ENCODE peak calls at places on chromosome 12, in four cellular contexts. S is non-pigmented ciliary epithelial cell; X is activated naive CD4-positive, alpha-beta T cell treated with anti-CD3 and anti-CD28 coated beads, Interleukin-2, amount 10 ng/mL, durations not matched to agents 7 days and 5 days; O is activated CD8-positive, alpha-beta memory T cell treated with anti-CD3 and anti-CD28 coated beads for 4 hours. U is an unnamed sample.

GRCh38 chr12:3492868-3493224 is 1.8 kb downstream of the PRMT8 start:
- DNase-seq in S (no peak), X (no peak), O (no peak), U (no peak)

GRCh38 chr12:111645433-111645832 is 40.3 kb downstream of the BRAP start:
- DNase-seq in S (peak), X (no peak), O (no peak), U (no peak)

GRCh38 chr12:112199136-112199535 is 73.8 kb downstream of the TRAFD1 start:
- DNase-seq in S (no peak), X (no peak), O (no peak), U (no peak)

GRCh38 chr12:71223139-71223538 is 65.3 kb upstream of the TSPAN8 start:
- DNase-seq in S (no peak), X (no peak), O (no peak), U (no peak)

GRCh38 chr12:1939745-1940607 is 21.5 kb upstream of the CACNA2D4 start:
- DNase-seq in S (peak), X (peak), O (peak), U (peak)

GRCh38 chr12:45644521-45644920 is 85.0 kb upstream of the ARID2 start:
- DNase-seq in S (no peak), X (peak), O (no peak), U (no peak)

GRCh38 chr12:53380797-53381738 is 1.1 kb downstream of the SP1 start:
- DNase-seq in S (no peak), X (no peak), O (no peak), U (no peak)

GRCh38 chr12:128920468-128920867 is 67.2 kb downstream of the GLT1D1 start:
- DNase-seq in S (no peak), X (no peak), O (no peak), U (no peak)

GRCh38 chr12:56266634-56267442 is at the start of gene COQ10A:
- DNase-seq in S (peak), X (peak), O (peak), U (peak)

GRCh38 chr12:46395308-46395707 is 22.7 kb upstream of the SLC38A2 start:
- DNase-seq in S (no peak), X (no peak), O (no peak), U (no peak)

GRCh38 chr12:125540580-125541204 is 475.5 kb downstream of the AACS start:
- DNase-seq in S (no peak), X (no peak), O (no peak), U (no peak)

GRCh38 chr12:51922762-51923505 is 15.6 kb downstream of the ACVRL1 start:
- DNase-seq in S (no peak), X (no peak), O (no peak), U (no peak)

GRCh38 chr12:112858776-112859175 is 48.0 kb upstream of the OAS1 start:
- DNase-seq in S (no peak), X (no peak), O (no peak), U (no peak)

GRCh38 chr12:58387199-58387598 is 445.8 kb downstream of the ATP23 start:
- DNase-seq in S (peak), X (no peak), O (no peak), U (no peak)

GRCh38 chr12:60930146-60930545 is 1330.1 kb upstream of the USP15 start:
- DNase-seq in S (no peak), X (no peak), O (no peak), U (no peak)

GRCh38 chr12:116881325-116881866 is at the start of gene HRK:
- DNase-seq in S (no peak), X (no peak), O (no peak), U (no peak)

GRCh38 chr12:41419151-41419893 is 231.2 kb downstream of the PDZRN4 start:
- DNase-seq in S (no peak), X (no peak), O (no peak), U (peak)

GRCh38 chr12:19030603-19031002 is 98.9 kb upstream of the PLEKHA5 start:
- DNase-seq in S (no peak), X (no peak), O (no peak), U (no peak)

GRCh38 chr12:106663385-106663784 is 80.6 kb downstream of the RFX4 start:
- DNase-seq in S (no peak), X (no peak), O (no peak), U (no peak)

GRCh38 chr12:121769831-121770301 is 23.6 kb downstream of the RHOF start:
- DNase-seq in S (no peak), X (no peak), O (no peak), U (no peak)

GRCh38 chr12:125341422-125341821 is 276.2 kb downstream of the AACS start:
- DNase-seq in S (no peak), X (no peak), O (no peak), U (no peak)

GRCh38 chr12:86154620-86155019 is 101.6 kb downstream of the MGAT4C start:
- DNase-seq in S (no peak), X (no peak), O (no peak), U (no peak)

GRCh38 chr12:102757154-102757873 is 159.7 kb downstream of the PAH start:
- DNase-seq in S (no peak), X (no peak), O (no peak), U (no peak)

GRCh38 chr12:68833508-68833907 is 25.5 kb downstream of the MDM2 start:
- DNase-seq in S (no peak), X (no peak), O (no peak), U (no peak)

GRCh38 chr12:28051516-28052456 is 79.3 kb upstream of the PTHLH start:
- DNase-seq in S (no peak), X (no peak), O (no peak), U (no peak)

GRCh38 chr12:69821441-69822204 is 3.4 kb upstream of the MYRFL start:
- DNase-seq in S (peak), X (no peak), O (no peak), U (no peak)

GRCh38 chr12:93231938-93232337 is 145.8 kb upstream of the NUDT4 start:
- DNase-seq in S (no peak), X (no peak), O (no peak), U (no peak)

GRCh38 chr12:102421801-102422583 is 58.4 kb downstream of the IGF1 start:
- DNase-seq in S (no peak), X (no peak), O (no peak), U (no peak)

GRCh38 chr12:6364037-6364360 is 11.4 kb downstream of the SCNN1A start:
- DNase-seq in S (no peak), X (peak), O (no peak), U (no peak)

GRCh38 chr12:24719293-24719721 is 229.6 kb downstream of the BCAT1 start:
- DNase-seq in S (no peak), X (no peak), O (peak), U (no peak)

GRCh38 chr12:80622271-80622670 is 85.2 kb upstream of the MYF6 start:
- DNase-seq in S (no peak), X (no peak), O (no peak), U (peak)

GRCh38 chr12:114668151-114668891 is 15.7 kb downstream of the TBX3 start:
- DNase-seq in S (no peak), X (no peak), O (no peak), U (peak)

GRCh38 chr12:85835810-85836715 is at the start of gene RASSF9:
- DNase-seq in S (no peak), X (no peak), O (no peak), U (no peak)

GRCh38 chr12:6792522-6793201 is 3.3 kb downstream of the CD4 start:
- DNase-seq in S (no peak), X (peak), O (no peak), U (no peak)